ENCODE peak calls at places on chromosome 16, in seven cellular contexts. Y is stimulated activated CD4-positive, alpha-beta T cell treated with anti-CD3 and anti-CD28 coated beads, Interleukin-2, amount 100 ng/mL, for 24 hours; D is GM19239; M is stimulated activated CD8-positive, alpha-beta memory T cell treated with anti-CD3 and anti-CD28 coated beads, Interleukin-7, amount 100 ng/mL, for 1 hour; U is activated B cell treated with CpG ODN at 0.5 μM for 24 hours; R is naive B cell; X is T-helper 1 cell. L is an unnamed sample.

GRCh38 chr16:64975821-64976220 is 146.0 kb downstream of the CDH11 start:
- DNase-seq in Y (no peak), D (no peak), M (no peak), U (no peak), R (no peak), X (no peak), L (no peak)

GRCh38 chr16:59385953-59386352 is 651.8 kb upstream of the GOT2 start:
- DNase-seq in Y (no peak), D (no peak), M (no peak), U (no peak), R (no peak), X (no peak), L (no peak)

GRCh38 chr16:1152123-1152638 is 725 bp upstream of the CACNA1H start:
- DNase-seq in Y (peak; percentile 47), D (no peak), M (no peak), U (peak; percentile 36), R (peak; percentile 37), X (peak; percentile 37), L (no peak)

GRCh38 chr16:85522517-85522841 is 90.6 kb upstream of the GSE1 start:
- DNase-seq in Y (no peak), D (no peak), M (no peak), U (no peak), R (no peak), X (no peak), L (no peak)

GRCh38 chr16:67173808-67174705 is 3.7 kb downstream of the NOL3 start:
- DNase-seq in Y (peak; percentile 73), D (no peak), M (no peak), U (peak; percentile 56), R (peak; percentile 53), X (peak; percentile 58), L (peak; percentile 91)

GRCh38 chr16:340370-341091 is 12.0 kb downstream of the AXIN1 start:
- DNase-seq in Y (no peak), D (no peak), M (no peak), U (no peak), R (no peak), X (no peak), L (no peak)

GRCh38 chr16:3953728-3954410 is 73.4 kb upstream of the CREBBP start:
- DNase-seq in Y (no peak), D (no peak), M (no peak), U (no peak), R (no peak), X (no peak), L (no peak)

GRCh38 chr16:31201511-31202401 is 804 bp downstream of the PYCARD start:
- DNase-seq in Y (peak; percentile 42), D (no peak), M (no peak), U (peak; percentile 31), R (peak; percentile 78), X (no peak), L (no peak)

GRCh38 chr16:4081577-4082021 is 34.6 kb downstream of the ADCY9 start:
- DNase-seq in Y (peak; percentile 31), D (no peak), M (no peak), U (no peak), R (no peak), X (no peak), L (peak; percentile 44)

GRCh38 chr16:11181889-11182279 is 74.1 kb downstream of the SOCS1 start:
- DNase-seq in Y (peak; percentile 58), D (no peak), M (no peak), U (no peak), R (no peak), X (no peak), L (peak; percentile 62)

GRCh38 chr16:81612351-81613170 is 166.5 kb upstream of the PLCG2 start:
- DNase-seq in Y (no peak), D (no peak), M (no peak), U (no peak), R (no peak), X (no peak), L (peak; percentile 75)

GRCh38 chr16:2968738-2969544 is at the start of gene PAQR4:
- DNase-seq in Y (peak; percentile 89), D (peak; percentile 98), M (peak; percentile 48), U (peak; percentile 86), R (peak; percentile 84), X (peak; percentile 65), L (peak; percentile 84)

GRCh38 chr16:3664187-3664896 is 9.9 kb downstream of the DNASE1 start:
- DNase-seq in Y (no peak), D (no peak), M (no peak), U (no peak), R (no peak), X (no peak), L (no peak)